ENCODE peak calls at places on chromosome 4, in five cellular contexts. One of them, this sample, is unnamed.

GRCh38 chr4:13599159-13599558 is 28.4 kb downstream of the BOD1L1 start:
- DNase-seq in neuronal stem cell: no peak
- DNase-seq in activated T-helper 1 cell treated with anti-CD3 and anti-CD28 coated beads, Interleukin-2, amount 50 U/mL, for 16 hours: no peak
- DNase-seq in midbrain: no peak
- DNase-seq in anterior cingulate cortex: no peak
- DNase-seq in this sample: no peak

GRCh38 chr4:1539132-1539755 is 133.0 kb upstream of the NKX1-1 start:
- DNase-seq in neuronal stem cell: no peak
- DNase-seq in activated T-helper 1 cell treated with anti-CD3 and anti-CD28 coated beads, Interleukin-2, amount 50 U/mL, for 16 hours: no peak
- DNase-seq in midbrain: no peak
- DNase-seq in anterior cingulate cortex: no peak
- DNase-seq in this sample: no peak

GRCh38 chr4:139735381-139736256 is 70.0 kb downstream of the MGST2 start:
- DNase-seq in neuronal stem cell: peak; percentile 59
- DNase-seq in activated T-helper 1 cell treated with anti-CD3 and anti-CD28 coated beads, Interleukin-2, amount 50 U/mL, for 16 hours: no peak
- DNase-seq in midbrain: peak; percentile 59
- DNase-seq in anterior cingulate cortex: peak; percentile 1
- DNase-seq in this sample: no peak

GRCh38 chr4:16457944-16458343 is 231.7 kb upstream of the TAPT1 start:
- DNase-seq in neuronal stem cell: no peak
- DNase-seq in activated T-helper 1 cell treated with anti-CD3 and anti-CD28 coated beads, Interleukin-2, amount 50 U/mL, for 16 hours: no peak
- DNase-seq in midbrain: no peak
- DNase-seq in anterior cingulate cortex: no peak
- DNase-seq in this sample: no peak

GRCh38 chr4:94435874-94436273 is 15.9 kb upstream of the PDLIM5 start:
- DNase-seq in neuronal stem cell: no peak
- DNase-seq in activated T-helper 1 cell treated with anti-CD3 and anti-CD28 coated beads, Interleukin-2, amount 50 U/mL, for 16 hours: no peak
- DNase-seq in midbrain: no peak
- DNase-seq in anterior cingulate cortex: no peak
- DNase-seq in this sample: no peak

GRCh38 chr4:87304659-87305277 is 17.9 kb downstream of the HSD17B13 start:
- DNase-seq in neuronal stem cell: no peak
- DNase-seq in activated T-helper 1 cell treated with anti-CD3 and anti-CD28 coated beads, Interleukin-2, amount 50 U/mL, for 16 hours: no peak
- DNase-seq in midbrain: no peak
- DNase-seq in anterior cingulate cortex: no peak
- DNase-seq in this sample: no peak

GRCh38 chr4:15479089-15479912 is 9.6 kb downstream of the CC2D2A start:
- DNase-seq in neuronal stem cell: peak; percentile 80
- DNase-seq in activated T-helper 1 cell treated with anti-CD3 and anti-CD28 coated beads, Interleukin-2, amount 50 U/mL, for 16 hours: no peak
- DNase-seq in midbrain: peak; percentile 88
- DNase-seq in anterior cingulate cortex: peak; percentile 48
- DNase-seq in this sample: peak; percentile 68

GRCh38 chr4:15498356-15498755 is 28.7 kb downstream of the CC2D2A start:
- DNase-seq in neuronal stem cell: no peak
- DNase-seq in activated T-helper 1 cell treated with anti-CD3 and anti-CD28 coated beads, Interleukin-2, amount 50 U/mL, for 16 hours: no peak
- DNase-seq in midbrain: no peak
- DNase-seq in anterior cingulate cortex: no peak
- DNase-seq in this sample: no peak

GRCh38 chr4:185792384-185793146 is 19.4 kb downstream of the SORBS2 start:
- DNase-seq in neuronal stem cell: no peak
- DNase-seq in activated T-helper 1 cell treated with anti-CD3 and anti-CD28 coated beads, Interleukin-2, amount 50 U/mL, for 16 hours: no peak
- DNase-seq in midbrain: no peak
- DNase-seq in anterior cingulate cortex: no peak
- DNase-seq in this sample: no peak

GRCh38 chr4:163356104-163356503 is 12.4 kb downstream of the NPY5R start:
- DNase-seq in neuronal stem cell: no peak
- DNase-seq in activated T-helper 1 cell treated with anti-CD3 and anti-CD28 coated beads, Interleukin-2, amount 50 U/mL, for 16 hours: no peak
- DNase-seq in midbrain: no peak
- DNase-seq in anterior cingulate cortex: no peak
- DNase-seq in this sample: no peak

GRCh38 chr4:155787113-155787710 is 28.4 kb downstream of the GUCY1B1 start:
- DNase-seq in neuronal stem cell: peak; percentile 18
- DNase-seq in activated T-helper 1 cell treated with anti-CD3 and anti-CD28 coated beads, Interleukin-2, amount 50 U/mL, for 16 hours: no peak
- DNase-seq in midbrain: peak; percentile 12
- DNase-seq in anterior cingulate cortex: no peak
- DNase-seq in this sample: peak; percentile 25

GRCh38 chr4:1939664-1940509 is 68.7 kb downstream of the NSD2 start:
- DNase-seq in neuronal stem cell: no peak
- DNase-seq in activated T-helper 1 cell treated with anti-CD3 and anti-CD28 coated beads, Interleukin-2, amount 50 U/mL, for 16 hours: no peak
- DNase-seq in midbrain: no peak
- DNase-seq in anterior cingulate cortex: no peak
- DNase-seq in this sample: no peak

GRCh38 chr4:119666653-119667091 is 38.1 kb upstream of the PDE5A start:
- DNase-seq in neuronal stem cell: peak; percentile 8
- DNase-seq in activated T-helper 1 cell treated with anti-CD3 and anti-CD28 coated beads, Interleukin-2, amount 50 U/mL, for 16 hours: no peak
- DNase-seq in midbrain: no peak
- DNase-seq in anterior cingulate cortex: no peak
- DNase-seq in this sample: no peak

GRCh38 chr4:865121-865465 is 39.2 kb upstream of the CPLX1 start:
- DNase-seq in neuronal stem cell: no peak
- DNase-seq in activated T-helper 1 cell treated with anti-CD3 and anti-CD28 coated beads, Interleukin-2, amount 50 U/mL, for 16 hours: no peak
- DNase-seq in midbrain: no peak
- DNase-seq in anterior cingulate cortex: no peak
- DNase-seq in this sample: no peak

GRCh38 chr4:87009095-87009648 is 74.4 kb downstream of the AFF1 start:
- DNase-seq in neuronal stem cell: no peak
- DNase-seq in activated T-helper 1 cell treated with anti-CD3 and anti-CD28 coated beads, Interleukin-2, amount 50 U/mL, for 16 hours: no peak
- DNase-seq in midbrain: no peak
- DNase-seq in anterior cingulate cortex: no peak
- DNase-seq in this sample: no peak

GRCh38 chr4:185524888-185525863 is 10.1 kb downstream of the PDLIM3 start:
- DNase-seq in neuronal stem cell: no peak
- DNase-seq in activated T-helper 1 cell treated with anti-CD3 and anti-CD28 coated beads, Interleukin-2, amount 50 U/mL, for 16 hours: no peak
- DNase-seq in midbrain: no peak
- DNase-seq in anterior cingulate cortex: no peak
- DNase-seq in this sample: no peak

GRCh38 chr4:86421461-86421860 is 61.6 kb upstream of the MAPK10 start:
- DNase-seq in neuronal stem cell: no peak
- DNase-seq in activated T-helper 1 cell treated with anti-CD3 and anti-CD28 coated beads, Interleukin-2, amount 50 U/mL, for 16 hours: no peak
- DNase-seq in midbrain: no peak
- DNase-seq in anterior cingulate cortex: no peak
- DNase-seq in this sample: no peak

GRCh38 chr4:29326816-29327215 is 1393.4 kb upstream of the PCDH7 start:
- DNase-seq in neuronal stem cell: no peak
- DNase-seq in activated T-helper 1 cell treated with anti-CD3 and anti-CD28 coated beads, Interleukin-2, amount 50 U/mL, for 16 hours: no peak
- DNase-seq in midbrain: no peak
- DNase-seq in anterior cingulate cortex: no peak
- DNase-seq in this sample: no peak

GRCh38 chr4:45741897-45742296 is 382.0 kb downstream of the GABRG1 start:
- DNase-seq in neuronal stem cell: no peak
- DNase-seq in activated T-helper 1 cell treated with anti-CD3 and anti-CD28 coated beads, Interleukin-2, amount 50 U/mL, for 16 hours: no peak
- DNase-seq in midbrain: no peak
- DNase-seq in anterior cingulate cortex: no peak
- DNase-seq in this sample: no peak

GRCh38 chr4:161577604-161578301 is 586.0 kb downstream of the FSTL5 start:
- DNase-seq in neuronal stem cell: no peak
- DNase-seq in activated T-helper 1 cell treated with anti-CD3 and anti-CD28 coated beads, Interleukin-2, amount 50 U/mL, for 16 hours: no peak
- DNase-seq in midbrain: no peak
- DNase-seq in anterior cingulate cortex: no peak
- DNase-seq in this sample: no peak

GRCh38 chr4:165872443-165873297 is at the start of gene TLL1:
- DNase-seq in neuronal stem cell: no peak
- DNase-seq in activated T-helper 1 cell treated with anti-CD3 and anti-CD28 coated beads, Interleukin-2, amount 50 U/mL, for 16 hours: no peak
- DNase-seq in midbrain: peak; percentile 6
- DNase-seq in anterior cingulate cortex: no peak
- DNase-seq in this sample: no peak

GRCh38 chr4:81648576-81649272 is 177.0 kb upstream of the RASGEF1B start:
- DNase-seq in neuronal stem cell: no peak
- DNase-seq in activated T-helper 1 cell treated with anti-CD3 and anti-CD28 coated beads, Interleukin-2, amount 50 U/mL, for 16 hours: no peak
- DNase-seq in midbrain: no peak
- DNase-seq in anterior cingulate cortex: no peak
- DNase-seq in this sample: no peak

GRCh38 chr4:23174179-23174578 is 481.4 kb downstream of the GBA3 start:
- DNase-seq in neuronal stem cell: no peak
- DNase-seq in activated T-helper 1 cell treated with anti-CD3 and anti-CD28 coated beads, Interleukin-2, amount 50 U/mL, for 16 hours: no peak
- DNase-seq in midbrain: no peak
- DNase-seq in anterior cingulate cortex: no peak
- DNase-seq in this sample: no peak

GRCh38 chr4:140865830-140866229 is 109.6 kb upstream of the TBC1D9 start:
- DNase-seq in neuronal stem cell: no peak
- DNase-seq in activated T-helper 1 cell treated with anti-CD3 and anti-CD28 coated beads, Interleukin-2, amount 50 U/mL, for 16 hours: no peak
- DNase-seq in midbrain: no peak
- DNase-seq in anterior cingulate cortex: no peak
- DNase-seq in this sample: no peak

GRCh38 chr4:7320413-7320812 is 114.3 kb downstream of the PSAPL1 start:
- DNase-seq in neuronal stem cell: no peak
- DNase-seq in activated T-helper 1 cell treated with anti-CD3 and anti-CD28 coated beads, Interleukin-2, amount 50 U/mL, for 16 hours: no peak
- DNase-seq in midbrain: no peak
- DNase-seq in anterior cingulate cortex: no peak
- DNase-seq in this sample: no peak

GRCh38 chr4:159698336-159698735 is 595.5 kb downstream of the RAPGEF2 start:
- DNase-seq in neuronal stem cell: no peak
- DNase-seq in activated T-helper 1 cell treated with anti-CD3 and anti-CD28 coated beads, Interleukin-2, amount 50 U/mL, for 16 hours: no peak
- DNase-seq in midbrain: no peak
- DNase-seq in anterior cingulate cortex: no peak
- DNase-seq in this sample: no peak

GRCh38 chr4:2416564-2417195 is 1.8 kb downstream of the ZFYVE28 start:
- DNase-seq in neuronal stem cell: peak; percentile 45
- DNase-seq in activated T-helper 1 cell treated with anti-CD3 and anti-CD28 coated beads, Interleukin-2, amount 50 U/mL, for 16 hours: no peak
- DNase-seq in midbrain: no peak
- DNase-seq in anterior cingulate cortex: no peak
- DNase-seq in this sample: no peak

GRCh38 chr4:6779667-6780565 is 2.6 kb upstream of the KIAA0232 start:
- DNase-seq in neuronal stem cell: peak; percentile 29
- DNase-seq in activated T-helper 1 cell treated with anti-CD3 and anti-CD28 coated beads, Interleukin-2, amount 50 U/mL, for 16 hours: no peak
- DNase-seq in midbrain: peak; percentile 36
- DNase-seq in anterior cingulate cortex: no peak
- DNase-seq in this sample: no peak

GRCh38 chr4:3605491-3605890 is 73.3 kb upstream of the LRPAP1 start:
- DNase-seq in neuronal stem cell: no peak
- DNase-seq in activated T-helper 1 cell treated with anti-CD3 and anti-CD28 coated beads, Interleukin-2, amount 50 U/mL, for 16 hours: no peak
- DNase-seq in midbrain: no peak
- DNase-seq in anterior cingulate cortex: no peak
- DNase-seq in this sample: no peak

GRCh38 chr4:53767503-53767902 is 176.2 kb upstream of the LNX1 start:
- DNase-seq in neuronal stem cell: no peak
- DNase-seq in activated T-helper 1 cell treated with anti-CD3 and anti-CD28 coated beads, Interleukin-2, amount 50 U/mL, for 16 hours: no peak
- DNase-seq in midbrain: no peak
- DNase-seq in anterior cingulate cortex: no peak
- DNase-seq in this sample: no peak

GRCh38 chr4:7430368-7430964 is 4.3 kb downstream of the PSAPL1 start:
- DNase-seq in neuronal stem cell: no peak
- DNase-seq in activated T-helper 1 cell treated with anti-CD3 and anti-CD28 coated beads, Interleukin-2, amount 50 U/mL, for 16 hours: no peak
- DNase-seq in midbrain: no peak
- DNase-seq in anterior cingulate cortex: no peak
- DNase-seq in this sample: no peak

GRCh38 chr4:109921384-109921808 is 8.7 kb downstream of the EGF start:
- DNase-seq in neuronal stem cell: peak; percentile 72
- DNase-seq in activated T-helper 1 cell treated with anti-CD3 and anti-CD28 coated beads, Interleukin-2, amount 50 U/mL, for 16 hours: no peak
- DNase-seq in midbrain: no peak
- DNase-seq in anterior cingulate cortex: no peak
- DNase-seq in this sample: no peak

GRCh38 chr4:137738377-137738990 is 206.2 kb upstream of the PCDH18 start:
- DNase-seq in neuronal stem cell: no peak
- DNase-seq in activated T-helper 1 cell treated with anti-CD3 and anti-CD28 coated beads, Interleukin-2, amount 50 U/mL, for 16 hours: no peak
- DNase-seq in midbrain: no peak
- DNase-seq in anterior cingulate cortex: no peak
- DNase-seq in this sample: no peak

GRCh38 chr4:114364857-114365256 is 233.8 kb upstream of the UGT8 start:
- DNase-seq in neuronal stem cell: no peak
- DNase-seq in activated T-helper 1 cell treated with anti-CD3 and anti-CD28 coated beads, Interleukin-2, amount 50 U/mL, for 16 hours: no peak
- DNase-seq in midbrain: no peak
- DNase-seq in anterior cingulate cortex: no peak
- DNase-seq in this sample: no peak

GRCh38 chr4:53635697-53636483 is 44.6 kb upstream of the LNX1 start:
- DNase-seq in neuronal stem cell: no peak
- DNase-seq in activated T-helper 1 cell treated with anti-CD3 and anti-CD28 coated beads, Interleukin-2, amount 50 U/mL, for 16 hours: no peak
- DNase-seq in midbrain: no peak
- DNase-seq in anterior cingulate cortex: no peak
- DNase-seq in this sample: no peak

GRCh38 chr4:21413807-21414370 is 534.7 kb downstream of the KCNIP4 start:
- DNase-seq in neuronal stem cell: no peak
- DNase-seq in activated T-helper 1 cell treated with anti-CD3 and anti-CD28 coated beads, Interleukin-2, amount 50 U/mL, for 16 hours: no peak
- DNase-seq in midbrain: no peak
- DNase-seq in anterior cingulate cortex: no peak
- DNase-seq in this sample: no peak

GRCh38 chr4:54077812-54078211 is 13.4 kb upstream of the CHIC2 start:
- DNase-seq in neuronal stem cell: no peak
- DNase-seq in activated T-helper 1 cell treated with anti-CD3 and anti-CD28 coated beads, Interleukin-2, amount 50 U/mL, for 16 hours: no peak
- DNase-seq in midbrain: no peak
- DNase-seq in anterior cingulate cortex: no peak
- DNase-seq in this sample: no peak

GRCh38 chr4:69321153-69321729 is 41.0 kb downstream of the UGT2B28 start:
- DNase-seq in neuronal stem cell: no peak
- DNase-seq in activated T-helper 1 cell treated with anti-CD3 and anti-CD28 coated beads, Interleukin-2, amount 50 U/mL, for 16 hours: no peak
- DNase-seq in midbrain: no peak
- DNase-seq in anterior cingulate cortex: no peak
- DNase-seq in this sample: no peak

This sample was measured in Panc1.